ENCODE peak calls at places on chromosomes 13 and 19, in nine cellular contexts. B is fibroblast of pulmonary artery, V is neural progenitor cell, U is nephron progenitor cell, Q is esophagus muscularis mucosa, D is endothelial cell, A is RWPE1, L is DND-41, S is heart left ventricle. O is an unnamed sample.

GRCh38 chr19:782195-783043 is 14.8 kb upstream of the PTBP1 start:
- DNase-seq in B (peak), V (peak), U (peak), Q (no peak), D (peak), A (peak), L (no peak), S (no peak), O (no peak)

GRCh38 chr19:34269968-34270621 is 15.7 kb downstream of the GARRE1 start:
- DNase-seq in B (peak), V (no peak), U (peak), Q (no peak), D (peak), A (peak), L (peak), S (peak), O (no peak)

GRCh38 chr13:30652746-30653145 is 35.0 kb downstream of the USPL1 start:
- DNase-seq in B (no peak), V (no peak), U (no peak), Q (no peak), D (no peak), A (no peak), L (no peak), S (no peak), O (no peak)

GRCh38 chr13:82358284-82358683 is 1524.0 kb downstream of the SLITRK1 start:
- DNase-seq in B (peak), V (no peak), U (no peak), Q (no peak), D (no peak), A (no peak), L (no peak), S (no peak), O (no peak)

GRCh38 chr19:14375055-14375581 is 6.1 kb upstream of the ADGRE5 start:
- DNase-seq in B (no peak), V (no peak), U (no peak), Q (no peak), D (no peak), A (no peak), L (peak), S (peak), O (no peak)

GRCh38 chr13:73210218-73210883 is 151.5 kb downstream of the KLF5 start:
- DNase-seq in B (no peak), V (peak), U (no peak), Q (no peak), D (no peak), A (no peak), L (no peak), S (no peak), O (no peak)

GRCh38 chr13:98476538-98476966 is 100.4 kb downstream of the STK24 start:
- DNase-seq in B (peak), V (no peak), U (no peak), Q (no peak), D (peak), A (peak), L (peak), S (no peak), O (no peak)

GRCh38 chr13:87376081-87376480 is 295.1 kb upstream of the SLITRK5 start:
- DNase-seq in B (no peak), V (no peak), U (no peak), Q (no peak), D (no peak), A (no peak), L (no peak), S (no peak), O (no peak)

GRCh38 chr19:46609511-46610412 is 8.6 kb downstream of the CALM3 start:
- DNase-seq in B (no peak), V (no peak), U (no peak), Q (no peak), D (no peak), A (no peak), L (no peak), S (no peak), O (no peak)

GRCh38 chr13:94966380-94966779 is 254.0 kb upstream of the SOX21 start:
- DNase-seq in B (no peak), V (peak), U (no peak), Q (no peak), D (no peak), A (no peak), L (no peak), S (no peak), O (no peak)

GRCh38 chr19:16075430-16076153 is 703 bp upstream of the TPM4 start:
- DNase-seq in B (no peak), V (peak), U (no peak), Q (no peak), D (no peak), A (no peak), L (no peak), S (peak), O (no peak)

GRCh38 chr13:24217601-24218281 is 57.2 kb downstream of the SPATA13 start:
- DNase-seq in B (peak), V (no peak), U (no peak), Q (no peak), D (no peak), A (no peak), L (no peak), S (no peak), O (no peak)

GRCh38 chr13:22735381-22735995 is 445.3 kb upstream of the SGCG start:
- DNase-seq in B (no peak), V (peak), U (no peak), Q (no peak), D (no peak), A (no peak), L (no peak), S (peak), O (no peak)

GRCh38 chr13:113562085-113562749 is 22.3 kb upstream of the TFDP1 start:
- DNase-seq in B (peak), V (peak), U (peak), Q (peak), D (peak), A (peak), L (peak), S (peak), O (peak)

GRCh38 chr13:40812102-40812501 is 22.7 kb downstream of the SLC25A15 start:
- DNase-seq in B (no peak), V (no peak), U (no peak), Q (no peak), D (no peak), A (no peak), L (no peak), S (no peak), O (no peak)

GRCh38 chr19:2977686-2978466 is 512 bp downstream of the TLE6 start:
- DNase-seq in B (no peak), V (peak), U (peak), Q (no peak), D (no peak), A (no peak), L (no peak), S (no peak), O (no peak)

GRCh38 chr19:18023596-18024212 is 15.7 kb downstream of the ARRDC2 start:
- DNase-seq in B (peak), V (no peak), U (no peak), Q (peak), D (peak), A (no peak), L (peak), S (peak), O (no peak)

GRCh38 chr19:32537626-32538025 is 43.4 kb upstream of the PDCD5 start:
- DNase-seq in B (no peak), V (peak), U (no peak), Q (no peak), D (no peak), A (no peak), L (no peak), S (no peak), O (no peak)

GRCh38 chr13:98377635-98378378 is 199.1 kb downstream of the STK24 start:
- DNase-seq in B (no peak), V (no peak), U (no peak), Q (no peak), D (no peak), A (no peak), L (no peak), S (no peak), O (no peak)

GRCh38 chr13:38590796-38591507 is 95.9 kb upstream of the FREM2 start:
- DNase-seq in B (no peak), V (no peak), U (no peak), Q (no peak), D (no peak), A (no peak), L (no peak), S (no peak), O (no peak)

GRCh38 chr13:47211106-47211505 is 314.3 kb upstream of the HTR2A start:
- DNase-seq in B (peak), V (no peak), U (no peak), Q (no peak), D (no peak), A (peak), L (no peak), S (no peak), O (no peak)

GRCh38 chr13:43298799-43299198 is 275.4 kb downstream of the DNAJC15 start:
- DNase-seq in B (no peak), V (no peak), U (no peak), Q (no peak), D (no peak), A (peak), L (no peak), S (no peak), O (no peak)

GRCh38 chr19:10871711-10872550 is 578 bp downstream of the CARM1 start:
- DNase-seq in B (no peak), V (peak), U (peak), Q (no peak), D (peak), A (no peak), L (peak), S (peak), O (no peak)

GRCh38 chr19:4575978-4576933 is 16.8 kb upstream of the SEMA6B start:
- DNase-seq in B (peak), V (peak), U (peak), Q (no peak), D (peak), A (no peak), L (peak), S (peak), O (no peak)

GRCh38 chr13:27110056-27110746 is 61.4 kb downstream of the USP12 start:
- DNase-seq in B (no peak), V (no peak), U (no peak), Q (no peak), D (no peak), A (no peak), L (no peak), S (no peak), O (no peak)

GRCh38 chr13:42907745-42908144 is 84.3 kb downstream of the EPSTI1 start:
- DNase-seq in B (no peak), V (no peak), U (no peak), Q (no peak), D (no peak), A (no peak), L (no peak), S (no peak), O (no peak)

GRCh38 chr19:56115490-56115889 is 5.6 kb downstream of the ZNF787 start:
- DNase-seq in B (no peak), V (no peak), U (no peak), Q (no peak), D (no peak), A (no peak), L (no peak), S (no peak), O (no peak)

GRCh38 chr19:30402790-30403189 is 30.6 kb downstream of the ZNF536 start:
- DNase-seq in B (no peak), V (peak), U (no peak), Q (peak), D (no peak), A (no peak), L (no peak), S (no peak), O (peak)

GRCh38 chr19:30407310-30407709 is 35.1 kb downstream of the ZNF536 start:
- DNase-seq in B (no peak), V (no peak), U (no peak), Q (no peak), D (no peak), A (no peak), L (no peak), S (no peak), O (no peak)

GRCh38 chr19:30408734-30409301 is 36.6 kb downstream of the ZNF536 start:
- DNase-seq in B (no peak), V (no peak), U (no peak), Q (no peak), D (no peak), A (no peak), L (no peak), S (no peak), O (no peak)

GRCh38 chr19:30403583-30403982 is 31.4 kb downstream of the ZNF536 start:
- DNase-seq in B (no peak), V (no peak), U (no peak), Q (no peak), D (no peak), A (no peak), L (no peak), S (no peak), O (no peak)

GRCh38 chr19:30406220-30406944 is 34.2 kb downstream of the ZNF536 start:
- DNase-seq in B (no peak), V (peak), U (peak), Q (peak), D (peak), A (no peak), L (no peak), S (peak), O (no peak)
- TF ChIP-seq CTCF in B (no peak), V (peak), U (peak), Q (no peak), D (peak), A (no peak), L (peak), S (peak), O (no peak)

GRCh38 chr19:39110263-39110967 is 15.2 kb upstream of the PAK4 start:
- DNase-seq in B (peak), V (peak), U (peak), Q (no peak), D (peak), A (peak), L (peak), S (no peak), O (no peak)
- TF ChIP-seq CTCF in B (peak), V (peak), U (peak), Q (peak), D (peak), A (peak), L (peak), S (peak), O (peak)

GRCh38 chr19:28482221-28482620 is 730.7 kb downstream of the UQCRFS1 start:
- DNase-seq in B (no peak), V (no peak), U (no peak), Q (no peak), D (no peak), A (no peak), L (no peak), S (no peak), O (no peak)
- TF ChIP-seq CTCF in B (no peak), V (no peak), U (no peak), Q (no peak), D (no peak), A (no peak), L (no peak), S (no peak), O (no peak)

GRCh38 chr19:54532528-54532927 is 29.9 kb downstream of the LAIR2 start:
- DNase-seq in B (no peak), V (no peak), U (no peak), Q (no peak), D (no peak), A (no peak), L (no peak), S (no peak), O (no peak)
- TF ChIP-seq CTCF in B (no peak), V (no peak), U (no peak), Q (no peak), D (no peak), A (no peak), L (no peak), S (no peak), O (no peak)

GRCh38 chr19:35539314-35539713 is 6.1 kb downstream of the GAPDHS start:
- DNase-seq in B (no peak), V (no peak), U (no peak), Q (no peak), D (no peak), A (no peak), L (no peak), S (no peak), O (no peak)

GRCh38 chr19:35542209-35542608 is 3.2 kb upstream of the TMEM147 start:
- DNase-seq in B (no peak), V (no peak), U (no peak), Q (no peak), D (no peak), A (no peak), L (no peak), S (no peak), O (no peak)

GRCh38 chr19:35543280-35544109 is 1.9 kb upstream of the TMEM147 start:
- DNase-seq in B (no peak), V (no peak), U (no peak), Q (no peak), D (no peak), A (no peak), L (no peak), S (no peak), O (no peak)

GRCh38 chr19:35540356-35540927 is 5.0 kb upstream of the TMEM147 start:
- DNase-seq in B (no peak), V (no peak), U (no peak), Q (no peak), D (no peak), A (no peak), L (no peak), S (no peak), O (no peak)

DNA sequence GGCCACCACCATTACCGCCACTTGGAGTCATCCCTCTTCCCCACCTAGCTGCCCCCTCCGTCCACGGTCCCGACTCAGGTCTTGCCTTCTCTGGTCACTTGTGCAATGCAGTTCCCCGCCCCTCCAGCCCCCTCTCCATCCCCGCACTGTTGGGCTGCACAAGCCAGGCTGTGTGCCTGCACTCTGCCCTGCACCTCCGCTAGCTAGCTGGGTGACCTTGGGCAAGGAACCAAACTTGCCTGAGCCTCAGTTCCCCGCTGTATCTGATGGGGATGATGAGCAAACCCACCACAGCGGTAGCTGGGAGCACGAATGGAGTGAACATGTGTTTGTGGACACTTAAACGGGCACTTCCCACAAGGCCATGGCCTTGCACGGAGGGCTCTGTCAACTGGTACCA is 5.6 kb upstream of the TMEM147 start:
- DNase-seq in B (no peak), V (no peak), U (no peak), Q (no peak), D (no peak), A (no peak), L (no peak), S (no peak), O (no peak)
- TF ChIP-seq CTCF in B (no peak), V (no peak), U (no peak), Q (no peak), D (no peak), A (no peak), L (no peak), S (no peak), O (no peak)

GRCh38 chr19:55068803-55069136 is 5.8 kb upstream of the RDH13 start:
- DNase-seq in B (no peak), V (no peak), U (no peak), Q (no peak), D (no peak), A (no peak), L (no peak), S (no peak), O (no peak)

GRCh38 chr19:55067869-55068268 is 4.9 kb upstream of the RDH13 start:
- DNase-seq in B (no peak), V (no peak), U (no peak), Q (no peak), D (no peak), A (no peak), L (no peak), S (no peak), O (no peak)

GRCh38 chr19:55069859-55070225 is 5.8 kb upstream of the EPS8L1 start:
- DNase-seq in B (no peak), V (no peak), U (no peak), Q (no peak), D (no peak), A (no peak), L (no peak), S (no peak), O (no peak)

GRCh38 chr19:55070755-55071502 is 4.7 kb upstream of the EPS8L1 start:
- DNase-seq in B (peak), V (no peak), U (no peak), Q (no peak), D (no peak), A (peak), L (no peak), S (no peak), O (no peak)

GRCh38 chr19:55069137-55069858 is 6.3 kb upstream of the RDH13 start:
- DNase-seq in B (peak), V (peak), U (peak), Q (no peak), D (no peak), A (peak), L (no peak), S (no peak), O (no peak)
- TF ChIP-seq CTCF in B (no peak), V (no peak), U (no peak), Q (no peak), D (no peak), A (no peak), L (no peak), S (no peak), O (no peak)

DNA sequence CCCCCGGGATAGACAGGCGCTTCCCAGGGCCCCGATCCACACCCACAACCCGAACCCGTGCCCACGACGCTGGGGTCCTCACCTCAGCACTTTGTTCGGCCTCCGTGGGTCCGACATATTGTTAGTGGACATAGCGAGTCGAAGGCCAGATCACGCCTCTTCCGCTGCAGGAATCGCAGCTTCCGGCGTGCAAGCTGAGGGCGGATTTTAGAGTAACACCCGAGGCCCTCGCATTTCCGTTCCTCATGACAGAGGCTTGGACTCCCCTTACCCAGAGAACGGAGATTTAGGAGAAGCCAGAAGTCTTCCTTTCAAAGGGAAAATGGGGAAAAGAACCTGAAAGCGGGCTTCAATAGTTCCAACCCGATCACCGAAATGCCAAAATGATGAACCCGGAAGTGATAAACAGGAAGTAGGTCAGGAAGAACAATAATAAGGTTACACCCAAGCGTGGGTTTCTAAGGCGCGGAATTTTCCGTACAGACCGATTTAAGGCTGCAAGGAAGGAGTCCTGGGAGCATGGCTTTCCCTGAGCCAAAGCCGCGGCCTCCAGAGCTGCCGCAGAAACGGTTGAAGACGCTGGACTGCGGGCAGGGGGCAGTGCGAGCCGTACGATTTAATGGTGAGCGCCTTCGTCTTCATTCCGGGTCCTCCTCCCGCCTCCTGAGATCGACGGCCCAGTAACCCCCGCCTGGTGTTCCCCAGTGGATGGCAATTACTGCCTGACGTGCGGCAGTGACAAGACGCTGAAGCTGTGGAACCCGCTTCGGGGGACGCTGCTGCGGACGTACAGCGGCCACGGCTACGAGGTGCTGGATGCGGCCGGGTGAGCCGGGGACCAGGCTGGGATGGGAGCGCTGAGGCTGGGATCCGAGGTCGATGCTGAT is 2.9 kb downstream of the WDR83 start:
- DNase-seq in B (peak), V (peak), U (peak), Q (peak), D (peak), A (peak), L (peak), S (peak), O (no peak)
- TF ChIP-seq CTCF in B (no peak), V (no peak), U (no peak), Q (peak), D (no peak), A (no peak), L (peak), S (no peak), O (no peak)